ENCODE peak calls at places on chromosomes 6 and 20, in seven cellular contexts. V is H9, N is neuronal stem cell, L is mesenchymal stem cell, I is H1, Z is IMR-90, D is trophoblast cell. R is an unnamed sample.

GRCh38 chr6:12051861-12052368 is 39.8 kb downstream of the HIVEP1 start:
- DNase-seq in V (no peak), N (no peak), L (peak), I (no peak), Z (peak), D (peak), R (no peak)

GRCh38 chr20:50475879-50476292 is 34.3 kb upstream of the PTPN1 start:
- DNase-seq in V (no peak), N (no peak), L (peak), I (no peak), Z (peak), D (no peak), R (no peak)

GRCh38 chr6:12262236-12263061 is 27.7 kb upstream of the EDN1 start:
- DNase-seq in V (no peak), N (no peak), L (no peak), I (no peak), Z (no peak), D (no peak), R (no peak)

GRCh38 chr20:35443003-35443402 is 5.0 kb upstream of the GDF5 start:
- DNase-seq in V (no peak), N (no peak), L (peak), I (no peak), Z (peak), D (no peak), R (no peak)

GRCh38 chr20:25005661-25006060 is 13.1 kb upstream of the APMAP start:
- DNase-seq in V (peak), N (no peak), L (no peak), I (no peak), Z (no peak), D (no peak), R (no peak)

GRCh38 chr6:98343004-98343403 is 491.4 kb upstream of the POU3F2 start:
- DNase-seq in V (no peak), N (no peak), L (no peak), I (no peak), Z (no peak), D (no peak), R (no peak)

GRCh38 chr6:33895988-33896387 is 92.2 kb upstream of the MLN start:
- DNase-seq in V (no peak), N (no peak), L (no peak), I (no peak), Z (no peak), D (no peak), R (no peak)

GRCh38 chr6:122145246-122145645 is 254.2 kb upstream of the HSF2 start:
- DNase-seq in V (no peak), N (no peak), L (no peak), I (no peak), Z (no peak), D (no peak), R (no peak)

GRCh38 chr6:163319609-163320366 is 94.7 kb upstream of the QKI start:
- DNase-seq in V (no peak), N (no peak), L (no peak), I (no peak), Z (no peak), D (no peak), R (no peak)

GRCh38 chr6:100307561-100307960 is 157.2 kb downstream of the SIM1 start:
- DNase-seq in V (no peak), N (no peak), L (no peak), I (no peak), Z (no peak), D (no peak), R (no peak)

GRCh38 chr20:19924255-19924654 is 92.9 kb upstream of the NAA20 start:
- DNase-seq in V (no peak), N (no peak), L (no peak), I (no peak), Z (no peak), D (no peak), R (no peak)

GRCh38 chr6:21922086-21922485 is 328.5 kb downstream of the SOX4 start:
- DNase-seq in V (peak), N (peak), L (peak), I (no peak), Z (peak), D (no peak), R (peak)

GRCh38 chr6:136922680-136922996 is 537 bp downstream of the SLC35D3 start:
- DNase-seq in V (no peak), N (no peak), L (no peak), I (peak), Z (no peak), D (no peak), R (no peak)

GRCh38 chr20:57231951-57232428 is 34.5 kb downstream of the BMP7 start:
- DNase-seq in V (peak), N (no peak), L (no peak), I (peak), Z (no peak), D (no peak), R (peak)

GRCh38 chr6:39203804-39204495 is 25.3 kb downstream of the KCNK5 start:
- DNase-seq in V (peak), N (no peak), L (no peak), I (no peak), Z (no peak), D (no peak), R (peak)

GRCh38 chr6:14673201-14673600 is 555.6 kb downstream of the CD83 start:
- DNase-seq in V (no peak), N (no peak), L (peak), I (no peak), Z (peak), D (no peak), R (no peak)

GRCh38 chr6:79949235-79949634 is 1.9 kb upstream of the ELOVL4 start:
- DNase-seq in V (peak), N (peak), L (peak), I (peak), Z (peak), D (peak), R (peak)

GRCh38 chr6:7112741-7113313 is 5.1 kb downstream of the RREB1 start:
- DNase-seq in V (no peak), N (no peak), L (peak), I (no peak), Z (no peak), D (peak), R (peak)

GRCh38 chr6:34152042-34152524 is 6.2 kb upstream of the GRM4 start:
- DNase-seq in V (no peak), N (no peak), L (no peak), I (peak), Z (no peak), D (no peak), R (no peak)

GRCh38 chr6:136037246-136037884 is 185.9 kb downstream of the PDE7B start:
- DNase-seq in V (no peak), N (no peak), L (no peak), I (no peak), Z (peak), D (no peak), R (no peak)

GRCh38 chr6:143940011-143940597 is 68.0 kb downstream of the PLAGL1 start:
- DNase-seq in V (no peak), N (no peak), L (peak), I (no peak), Z (peak), D (peak), R (peak)

GRCh38 chr6:45690846-45691245 is 313.1 kb upstream of the SUPT3H start:
- DNase-seq in V (no peak), N (no peak), L (no peak), I (no peak), Z (no peak), D (no peak), R (no peak)

GRCh38 chr6:125507987-125508655 is 206.4 kb upstream of the HDDC2 start:
- DNase-seq in V (no peak), N (no peak), L (peak), I (no peak), Z (no peak), D (no peak), R (no peak)

GRCh38 chr6:15464211-15464725 is 198.6 kb downstream of the DTNBP1 start:
- DNase-seq in V (peak), N (peak), L (peak), I (peak), Z (no peak), D (no peak), R (peak)

GRCh38 chr6:3617192-3617631 is 134.3 kb downstream of the PXDC1 start:
- DNase-seq in V (no peak), N (no peak), L (no peak), I (no peak), Z (no peak), D (no peak), R (no peak)

GRCh38 chr6:130362128-130362527 is 3.7 kb upstream of the TMEM200A start:
- DNase-seq in V (no peak), N (peak), L (no peak), I (peak), Z (no peak), D (no peak), R (peak)

GRCh38 chr20:9035129-9035528 is 33.8 kb upstream of the PLCB4 start:
- DNase-seq in V (no peak), N (no peak), L (peak), I (no peak), Z (peak), D (peak), R (peak)

DNA sequence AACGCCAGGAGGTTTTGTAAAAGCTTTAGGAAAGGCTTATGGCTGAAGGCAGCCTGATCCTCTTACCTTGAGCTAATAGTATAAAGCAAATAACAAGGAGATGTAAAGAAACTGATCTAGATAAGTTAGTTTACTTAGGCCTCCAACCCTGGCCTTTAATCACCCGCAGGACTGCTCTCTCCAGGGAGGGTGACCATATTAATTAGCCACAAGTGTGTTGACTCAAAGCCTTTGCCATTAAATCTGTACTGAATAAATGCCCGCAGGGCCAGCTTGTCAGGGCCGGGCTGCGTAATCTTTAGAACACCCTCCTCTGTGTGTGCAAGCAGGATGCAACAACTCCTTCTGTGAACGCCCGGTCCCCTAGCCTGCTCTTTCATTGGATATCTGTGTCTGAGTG is 6.1 kb upstream of the PRSS16 start:
- DNase-seq in V (no peak), N (no peak), L (no peak), I (no peak), Z (no peak), D (no peak), R (no peak)
- H3K23ac ChIP-seq in V (no peak), N (no peak), L (no peak), I (no peak), Z (no peak), D (no peak), R (no peak)

DNA sequence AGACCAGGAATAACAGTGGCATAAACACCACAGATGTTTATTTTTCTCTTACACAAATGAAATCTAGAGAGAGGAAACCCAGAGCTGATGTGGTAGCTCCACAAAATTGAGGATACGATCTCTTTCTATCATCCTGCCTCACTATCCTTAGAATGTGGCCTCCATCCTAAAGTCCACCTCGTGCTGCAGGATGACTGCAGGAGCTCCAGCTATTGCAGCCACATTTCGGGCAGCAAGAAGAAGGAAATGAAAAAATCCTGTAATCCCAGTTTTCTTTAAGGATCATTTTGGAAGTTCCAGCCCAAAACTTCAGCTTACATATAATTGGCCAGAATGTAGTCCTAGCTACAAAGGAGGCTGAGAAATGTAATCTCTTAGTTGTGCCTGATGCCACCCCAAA is 41.2 kb upstream of the ARFGEF2 start:
- DNase-seq in V (no peak), N (no peak), L (no peak), I (no peak), Z (no peak), D (no peak), R (no peak)
- H3K4me2 ChIP-seq in V (no peak), N (no peak), L (no peak), I (no peak), Z (no peak), D (no peak), R (no peak)

DNA sequence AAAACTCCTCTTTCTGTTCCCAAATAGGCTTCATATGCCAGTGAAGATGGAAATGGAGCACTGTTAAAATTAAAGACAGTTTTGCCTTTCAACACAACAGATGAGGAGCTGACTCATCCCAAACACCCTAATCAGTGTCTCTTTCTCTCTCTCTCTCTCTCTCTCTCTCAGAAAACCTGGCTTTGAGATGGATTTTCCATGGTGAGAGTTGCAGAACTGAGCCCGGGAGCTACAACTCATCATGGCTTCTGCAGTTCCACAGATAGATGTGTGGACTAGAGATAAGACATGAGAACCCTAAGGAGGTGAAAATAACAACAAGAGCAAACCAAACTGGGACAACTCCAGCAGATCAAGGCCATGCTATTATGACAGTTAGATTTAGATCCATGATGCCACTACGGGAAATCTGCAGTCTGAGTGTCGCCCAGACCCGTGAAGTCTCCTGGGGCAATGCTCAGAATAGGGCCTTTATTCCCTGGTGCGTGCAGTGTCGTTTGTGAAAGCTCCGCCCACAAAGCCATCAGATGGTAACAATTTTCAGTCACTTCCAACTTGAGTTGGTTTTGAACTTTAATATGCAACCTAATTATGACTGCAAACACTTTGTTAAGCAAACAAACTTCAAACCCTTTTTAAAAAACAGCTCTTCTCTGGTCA is 338.2 kb upstream of the PREP start:
- DNase-seq in V (no peak), N (no peak), L (peak), I (no peak), Z (peak), D (no peak), R (no peak)
- H3K23ac ChIP-seq in V (no peak), N (no peak), L (no peak), I (no peak), Z (no peak), D (no peak), R (no peak)

GRCh38 chr6:116779569-116780164 is 14.1 kb upstream of the FAM162B start:
- DNase-seq in V (no peak), N (peak), L (peak), I (peak), Z (peak), D (no peak), R (peak)
- H3K4me2 ChIP-seq in V (no peak), N (no peak), L (no peak), I (no peak), Z (no peak), D (no peak), R (no peak)

GRCh38 chr6:5411414-5411813 is 150.1 kb downstream of the FARS2 start:
- DNase-seq in V (no peak), N (no peak), L (no peak), I (no peak), Z (no peak), D (no peak), R (no peak)
- H3K23ac ChIP-seq in V (no peak), N (no peak), L (no peak), I (no peak), Z (no peak), D (no peak), R (no peak)

DNA sequence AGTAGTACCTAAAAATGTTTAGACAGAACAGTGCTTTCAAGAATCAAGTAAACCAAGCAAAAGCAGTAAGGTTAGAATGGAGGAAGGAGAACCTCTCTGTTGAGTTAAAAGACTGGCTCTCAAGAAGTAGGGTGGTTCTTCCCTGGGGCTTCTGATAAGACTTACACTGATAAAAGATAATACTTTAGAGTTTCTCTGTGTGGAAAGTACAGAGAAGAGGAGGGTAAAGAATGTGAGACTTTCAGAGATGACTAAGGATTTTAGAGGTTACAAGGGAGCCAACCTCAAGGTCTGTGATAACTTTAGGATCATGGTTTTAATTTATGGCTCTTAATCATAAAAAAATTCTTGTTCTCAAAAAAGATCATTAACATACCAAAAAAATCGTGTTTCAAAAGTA is 30.9 kb upstream of the ALDH8A1 start:
- DNase-seq in V (no peak), N (no peak), L (no peak), I (no peak), Z (no peak), D (no peak), R (peak)
- H3K4me2 ChIP-seq in V (no peak), N (no peak), L (no peak), I (no peak), Z (no peak), D (no peak), R (no peak)

DNA sequence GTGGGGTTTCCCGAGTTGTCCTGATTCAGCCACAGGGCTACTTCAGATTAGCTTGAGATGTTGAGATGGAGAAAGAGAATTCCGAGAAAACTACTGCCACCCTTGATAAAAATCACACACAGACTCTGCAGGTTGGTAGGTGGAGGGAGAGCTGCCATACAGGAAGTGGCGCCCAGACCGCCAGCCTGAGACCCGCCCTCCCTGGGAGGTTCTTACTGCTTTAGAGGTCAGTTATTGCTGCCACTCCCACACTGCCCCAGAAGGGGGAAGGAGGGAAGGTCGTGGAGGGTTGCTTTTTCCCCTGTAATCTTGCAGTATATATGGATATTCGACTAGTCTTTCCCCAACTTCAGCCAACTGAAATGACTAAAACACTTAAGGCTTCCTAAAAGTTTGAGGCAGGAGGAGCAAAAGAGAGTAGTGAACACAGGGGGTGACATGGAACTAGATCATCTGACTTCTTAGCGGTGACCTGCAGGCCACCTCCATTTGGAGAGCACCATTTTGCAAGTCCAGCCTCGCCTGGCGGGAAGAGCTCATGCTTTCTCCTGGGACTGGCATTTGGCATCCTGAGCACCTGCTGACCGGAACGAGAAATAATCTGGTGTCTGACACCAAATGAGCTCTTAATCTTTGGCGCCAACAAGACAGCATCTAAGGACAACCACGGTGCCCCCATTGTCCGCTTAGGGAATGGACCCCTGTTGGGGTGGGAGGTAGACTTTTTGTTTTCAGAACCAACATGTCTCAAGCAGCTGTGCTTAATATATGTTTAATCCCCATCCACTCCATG is 35.7 kb upstream of the SLC22A1 start:
- DNase-seq in V (no peak), N (no peak), L (no peak), I (no peak), Z (no peak), D (no peak), R (peak)
- H3K23ac ChIP-seq in V (no peak), N (no peak), L (no peak), I (no peak), Z (no peak), D (no peak), R (no peak)

R was measured in mesendoderm.